ENCODE peak calls at places on chromosomes 1 and 21, in ten cellular contexts. One of them, this sample, is unnamed.

GRCh38 chr1:18539171-18539570 is 58.4 kb downstream of the KLHDC7A start:
- DNase-seq in HEK293T: no peak
- DNase-seq in nephron progenitor cell: no peak
- DNase-seq in HFF-Myc: no peak
- DNase-seq in progenitor cell of endocrine pancreas: no peak
- DNase-seq in thoracic aorta: no peak
- DNase-seq in ovary: no peak
- DNase-seq in T-helper 9 cell: no peak
- DNase-seq in activated CD4-positive, alpha-beta T cell treated with anti-CD3 and anti-CD28 coated beads, Interleukin-2, amount 10 ng/mL, durations not matched to agents 7 days and 5 days: no peak
- DNase-seq in uterus: no peak
- DNase-seq in this sample: no peak

GRCh38 chr1:179305450-179305849 is 11.9 kb downstream of the SOAT1 start:
- DNase-seq in uterus: no peak
- DNase-seq in T-helper 9 cell: no peak
- DNase-seq in HFF-Myc: no peak
- DNase-seq in thoracic aorta: no peak
- DNase-seq in HEK293T: no peak
- DNase-seq in activated CD4-positive, alpha-beta T cell treated with anti-CD3 and anti-CD28 coated beads, Interleukin-2, amount 10 ng/mL, durations not matched to agents 7 days and 5 days: no peak
- DNase-seq in ovary: no peak
- DNase-seq in nephron progenitor cell: no peak
- DNase-seq in progenitor cell of endocrine pancreas: no peak
- DNase-seq in this sample: no peak

GRCh38 chr1:178612261-178612660 is 99.4 kb downstream of the TEX35 start:
- DNase-seq in nephron progenitor cell: no peak
- DNase-seq in uterus: no peak
- DNase-seq in HFF-Myc: no peak
- DNase-seq in progenitor cell of endocrine pancreas: no peak
- DNase-seq in thoracic aorta: no peak
- DNase-seq in activated CD4-positive, alpha-beta T cell treated with anti-CD3 and anti-CD28 coated beads, Interleukin-2, amount 10 ng/mL, durations not matched to agents 7 days and 5 days: no peak
- DNase-seq in T-helper 9 cell: no peak
- DNase-seq in ovary: no peak
- DNase-seq in HEK293T: no peak
- DNase-seq in this sample: no peak

GRCh38 chr1:8681317-8681650 is 136.2 kb downstream of the RERE start:
- DNase-seq in activated CD4-positive, alpha-beta T cell treated with anti-CD3 and anti-CD28 coated beads, Interleukin-2, amount 10 ng/mL, durations not matched to agents 7 days and 5 days: no peak
- DNase-seq in uterus: no peak
- DNase-seq in ovary: no peak
- DNase-seq in progenitor cell of endocrine pancreas: no peak
- DNase-seq in T-helper 9 cell: no peak
- DNase-seq in nephron progenitor cell: no peak
- DNase-seq in thoracic aorta: no peak
- DNase-seq in HEK293T: no peak
- DNase-seq in HFF-Myc: no peak
- DNase-seq in this sample: peak

GRCh38 chr1:19651141-19651737 is 7.1 kb downstream of the NBL1 start:
- DNase-seq in uterus: peak
- DNase-seq in thoracic aorta: no peak
- DNase-seq in HFF-Myc: no peak
- DNase-seq in activated CD4-positive, alpha-beta T cell treated with anti-CD3 and anti-CD28 coated beads, Interleukin-2, amount 10 ng/mL, durations not matched to agents 7 days and 5 days: peak
- DNase-seq in progenitor cell of endocrine pancreas: peak
- DNase-seq in nephron progenitor cell: peak
- DNase-seq in HEK293T: peak
- DNase-seq in T-helper 9 cell: peak
- DNase-seq in ovary: peak
- DNase-seq in this sample: no peak

GRCh38 chr1:116945996-116946395 is 36.3 kb downstream of the PTGFRN start:
- DNase-seq in progenitor cell of endocrine pancreas: no peak
- DNase-seq in HEK293T: no peak
- DNase-seq in thoracic aorta: no peak
- DNase-seq in uterus: no peak
- DNase-seq in ovary: no peak
- DNase-seq in HFF-Myc: no peak
- DNase-seq in nephron progenitor cell: no peak
- DNase-seq in T-helper 9 cell: no peak
- DNase-seq in activated CD4-positive, alpha-beta T cell treated with anti-CD3 and anti-CD28 coated beads, Interleukin-2, amount 10 ng/mL, durations not matched to agents 7 days and 5 days: no peak
- DNase-seq in this sample: no peak

GRCh38 chr21:33362044-33362555 is 37.3 kb downstream of the IFNAR1 start:
- DNase-seq in nephron progenitor cell: peak
- DNase-seq in HEK293T: no peak
- DNase-seq in ovary: no peak
- DNase-seq in T-helper 9 cell: peak
- DNase-seq in progenitor cell of endocrine pancreas: no peak
- DNase-seq in thoracic aorta: no peak
- DNase-seq in activated CD4-positive, alpha-beta T cell treated with anti-CD3 and anti-CD28 coated beads, Interleukin-2, amount 10 ng/mL, durations not matched to agents 7 days and 5 days: peak
- DNase-seq in HFF-Myc: no peak
- DNase-seq in uterus: no peak
- DNase-seq in this sample: peak

GRCh38 chr1:183235503-183235902 is 49.4 kb downstream of the LAMC2 start:
- DNase-seq in HFF-Myc: no peak
- DNase-seq in activated CD4-positive, alpha-beta T cell treated with anti-CD3 and anti-CD28 coated beads, Interleukin-2, amount 10 ng/mL, durations not matched to agents 7 days and 5 days: no peak
- DNase-seq in thoracic aorta: no peak
- DNase-seq in nephron progenitor cell: no peak
- DNase-seq in T-helper 9 cell: no peak
- DNase-seq in HEK293T: peak
- DNase-seq in uterus: peak
- DNase-seq in ovary: peak
- DNase-seq in progenitor cell of endocrine pancreas: no peak
- DNase-seq in this sample: no peak

GRCh38 chr1:209266590-209267172 is 316.8 kb upstream of the CAMK1G start:
- DNase-seq in HFF-Myc: no peak
- DNase-seq in ovary: no peak
- DNase-seq in T-helper 9 cell: no peak
- DNase-seq in HEK293T: no peak
- DNase-seq in activated CD4-positive, alpha-beta T cell treated with anti-CD3 and anti-CD28 coated beads, Interleukin-2, amount 10 ng/mL, durations not matched to agents 7 days and 5 days: no peak
- DNase-seq in thoracic aorta: no peak
- DNase-seq in progenitor cell of endocrine pancreas: no peak
- DNase-seq in uterus: no peak
- DNase-seq in nephron progenitor cell: no peak
- DNase-seq in this sample: no peak

GRCh38 chr1:31238986-31239613 is 587 bp downstream of the NKAIN1 start:
- DNase-seq in nephron progenitor cell: peak
- DNase-seq in T-helper 9 cell: no peak
- DNase-seq in progenitor cell of endocrine pancreas: peak
- DNase-seq in thoracic aorta: no peak
- DNase-seq in HEK293T: peak
- DNase-seq in HFF-Myc: no peak
- DNase-seq in ovary: no peak
- DNase-seq in uterus: no peak
- DNase-seq in activated CD4-positive, alpha-beta T cell treated with anti-CD3 and anti-CD28 coated beads, Interleukin-2, amount 10 ng/mL, durations not matched to agents 7 days and 5 days: peak
- DNase-seq in this sample: no peak

GRCh38 chr21:31310750-31311149 is 33.3 kb downstream of the TIAM1 start:
- DNase-seq in ovary: no peak
- DNase-seq in thoracic aorta: no peak
- DNase-seq in progenitor cell of endocrine pancreas: no peak
- DNase-seq in nephron progenitor cell: no peak
- DNase-seq in activated CD4-positive, alpha-beta T cell treated with anti-CD3 and anti-CD28 coated beads, Interleukin-2, amount 10 ng/mL, durations not matched to agents 7 days and 5 days: no peak
- DNase-seq in HEK293T: no peak
- DNase-seq in T-helper 9 cell: no peak
- DNase-seq in uterus: no peak
- DNase-seq in HFF-Myc: no peak
- DNase-seq in this sample: no peak

GRCh38 chr21:31182231-31183129 is 144.2 kb upstream of the KRTAP19-8 start:
- DNase-seq in progenitor cell of endocrine pancreas: no peak
- DNase-seq in uterus: no peak
- DNase-seq in thoracic aorta: no peak
- DNase-seq in HEK293T: no peak
- DNase-seq in nephron progenitor cell: no peak
- DNase-seq in T-helper 9 cell: peak
- DNase-seq in HFF-Myc: no peak
- DNase-seq in ovary: no peak
- DNase-seq in activated CD4-positive, alpha-beta T cell treated with anti-CD3 and anti-CD28 coated beads, Interleukin-2, amount 10 ng/mL, durations not matched to agents 7 days and 5 days: peak
- DNase-seq in this sample: no peak

GRCh38 chr1:18480315-18481189 is at the start of gene KLHDC7A:
- DNase-seq in HFF-Myc: no peak
- DNase-seq in ovary: no peak
- DNase-seq in progenitor cell of endocrine pancreas: peak
- DNase-seq in HEK293T: no peak
- DNase-seq in uterus: no peak
- DNase-seq in nephron progenitor cell: peak
- DNase-seq in thoracic aorta: no peak
- DNase-seq in activated CD4-positive, alpha-beta T cell treated with anti-CD3 and anti-CD28 coated beads, Interleukin-2, amount 10 ng/mL, durations not matched to agents 7 days and 5 days: no peak
- DNase-seq in T-helper 9 cell: no peak
- DNase-seq in this sample: peak

GRCh38 chr1:160726114-160726497 is 12.9 kb upstream of the SLAMF7 start:
- DNase-seq in ovary: no peak
- DNase-seq in HFF-Myc: no peak
- DNase-seq in T-helper 9 cell: no peak
- DNase-seq in progenitor cell of endocrine pancreas: no peak
- DNase-seq in HEK293T: no peak
- DNase-seq in activated CD4-positive, alpha-beta T cell treated with anti-CD3 and anti-CD28 coated beads, Interleukin-2, amount 10 ng/mL, durations not matched to agents 7 days and 5 days: no peak
- DNase-seq in thoracic aorta: no peak
- DNase-seq in nephron progenitor cell: no peak
- DNase-seq in uterus: no peak
- DNase-seq in this sample: peak

GRCh38 chr21:38984568-38984967 is 178.8 kb downstream of the ETS2 start:
- DNase-seq in activated CD4-positive, alpha-beta T cell treated with anti-CD3 and anti-CD28 coated beads, Interleukin-2, amount 10 ng/mL, durations not matched to agents 7 days and 5 days: no peak
- DNase-seq in nephron progenitor cell: no peak
- DNase-seq in progenitor cell of endocrine pancreas: no peak
- DNase-seq in uterus: no peak
- DNase-seq in HEK293T: no peak
- DNase-seq in HFF-Myc: no peak
- DNase-seq in ovary: no peak
- DNase-seq in T-helper 9 cell: no peak
- DNase-seq in thoracic aorta: no peak
- DNase-seq in this sample: no peak

GRCh38 chr1:44608141-44608540 is 66.1 kb downstream of the TMEM53 start:
- DNase-seq in uterus: no peak
- DNase-seq in thoracic aorta: no peak
- DNase-seq in activated CD4-positive, alpha-beta T cell treated with anti-CD3 and anti-CD28 coated beads, Interleukin-2, amount 10 ng/mL, durations not matched to agents 7 days and 5 days: no peak
- DNase-seq in ovary: no peak
- DNase-seq in nephron progenitor cell: no peak
- DNase-seq in T-helper 9 cell: no peak
- DNase-seq in progenitor cell of endocrine pancreas: no peak
- DNase-seq in HEK293T: no peak
- DNase-seq in HFF-Myc: no peak
- DNase-seq in this sample: peak

GRCh38 chr1:38045431-38046332 is 911 bp downstream of the POU3F1 start:
- DNase-seq in progenitor cell of endocrine pancreas: no peak
- DNase-seq in T-helper 9 cell: no peak
- DNase-seq in uterus: peak
- DNase-seq in thoracic aorta: no peak
- DNase-seq in HEK293T: no peak
- DNase-seq in HFF-Myc: no peak
- DNase-seq in nephron progenitor cell: peak
- DNase-seq in ovary: peak
- DNase-seq in activated CD4-positive, alpha-beta T cell treated with anti-CD3 and anti-CD28 coated beads, Interleukin-2, amount 10 ng/mL, durations not matched to agents 7 days and 5 days: no peak
- DNase-seq in this sample: no peak

GRCh38 chr21:31173881-31174555 is 135.7 kb upstream of the KRTAP19-8 start:
- DNase-seq in HFF-Myc: no peak
- DNase-seq in thoracic aorta: no peak
- DNase-seq in uterus: no peak
- DNase-seq in progenitor cell of endocrine pancreas: no peak
- DNase-seq in ovary: no peak
- DNase-seq in activated CD4-positive, alpha-beta T cell treated with anti-CD3 and anti-CD28 coated beads, Interleukin-2, amount 10 ng/mL, durations not matched to agents 7 days and 5 days: peak
- DNase-seq in HEK293T: peak
- DNase-seq in T-helper 9 cell: peak
- DNase-seq in nephron progenitor cell: no peak
- DNase-seq in this sample: no peak

GRCh38 chr1:84907095-84907827 is 14.3 kb upstream of the LPAR3 start:
- DNase-seq in HFF-Myc: peak
- DNase-seq in HEK293T: no peak
- DNase-seq in uterus: no peak
- DNase-seq in progenitor cell of endocrine pancreas: no peak
- DNase-seq in ovary: no peak
- DNase-seq in activated CD4-positive, alpha-beta T cell treated with anti-CD3 and anti-CD28 coated beads, Interleukin-2, amount 10 ng/mL, durations not matched to agents 7 days and 5 days: no peak
- DNase-seq in thoracic aorta: no peak
- DNase-seq in T-helper 9 cell: no peak
- DNase-seq in nephron progenitor cell: no peak
- DNase-seq in this sample: no peak

GRCh38 chr1:203629509-203630082 is 3.0 kb downstream of the ATP2B4 start:
- DNase-seq in HFF-Myc: no peak
- DNase-seq in T-helper 9 cell: peak
- DNase-seq in thoracic aorta: no peak
- DNase-seq in progenitor cell of endocrine pancreas: peak
- DNase-seq in activated CD4-positive, alpha-beta T cell treated with anti-CD3 and anti-CD28 coated beads, Interleukin-2, amount 10 ng/mL, durations not matched to agents 7 days and 5 days: peak
- DNase-seq in HEK293T: no peak
- DNase-seq in ovary: peak
- DNase-seq in uterus: peak
- DNase-seq in nephron progenitor cell: peak
- DNase-seq in this sample: peak

GRCh38 chr1:51752073-51752948 is 126.2 kb downstream of the NRDC start:
- DNase-seq in T-helper 9 cell: no peak
- DNase-seq in nephron progenitor cell: no peak
- DNase-seq in HEK293T: no peak
- DNase-seq in thoracic aorta: no peak
- DNase-seq in progenitor cell of endocrine pancreas: no peak
- DNase-seq in HFF-Myc: no peak
- DNase-seq in uterus: no peak
- DNase-seq in activated CD4-positive, alpha-beta T cell treated with anti-CD3 and anti-CD28 coated beads, Interleukin-2, amount 10 ng/mL, durations not matched to agents 7 days and 5 days: no peak
- DNase-seq in ovary: no peak
- DNase-seq in this sample: no peak

GRCh38 chr1:235325854-235326253 is 2.1 kb downstream of the ARID4B start:
- DNase-seq in progenitor cell of endocrine pancreas: no peak
- DNase-seq in nephron progenitor cell: no peak
- DNase-seq in HEK293T: no peak
- DNase-seq in ovary: no peak
- DNase-seq in T-helper 9 cell: no peak
- DNase-seq in activated CD4-positive, alpha-beta T cell treated with anti-CD3 and anti-CD28 coated beads, Interleukin-2, amount 10 ng/mL, durations not matched to agents 7 days and 5 days: no peak
- DNase-seq in uterus: no peak
- DNase-seq in HFF-Myc: no peak
- DNase-seq in thoracic aorta: no peak
- DNase-seq in this sample: no peak

GRCh38 chr1:43134640-43135039 is 37.5 kb downstream of the EBNA1BP2 start:
- DNase-seq in HEK293T: no peak
- DNase-seq in progenitor cell of endocrine pancreas: no peak
- DNase-seq in nephron progenitor cell: no peak
- DNase-seq in HFF-Myc: no peak
- DNase-seq in thoracic aorta: no peak
- DNase-seq in ovary: no peak
- DNase-seq in uterus: no peak
- DNase-seq in activated CD4-positive, alpha-beta T cell treated with anti-CD3 and anti-CD28 coated beads, Interleukin-2, amount 10 ng/mL, durations not matched to agents 7 days and 5 days: no peak
- DNase-seq in T-helper 9 cell: no peak
- DNase-seq in this sample: no peak

GRCh38 chr1:98051065-98051675 is 130.3 kb upstream of the DPYD start:
- DNase-seq in activated CD4-positive, alpha-beta T cell treated with anti-CD3 and anti-CD28 coated beads, Interleukin-2, amount 10 ng/mL, durations not matched to agents 7 days and 5 days: peak
- DNase-seq in ovary: peak
- DNase-seq in HEK293T: peak
- DNase-seq in nephron progenitor cell: peak
- DNase-seq in thoracic aorta: no peak
- DNase-seq in HFF-Myc: peak
- DNase-seq in T-helper 9 cell: peak
- DNase-seq in progenitor cell of endocrine pancreas: peak
- DNase-seq in uterus: peak
- DNase-seq in this sample: peak

GRCh38 chr1:221268295-221268694 is 389.1 kb downstream of the HLX start:
- DNase-seq in HFF-Myc: peak
- DNase-seq in T-helper 9 cell: no peak
- DNase-seq in progenitor cell of endocrine pancreas: no peak
- DNase-seq in uterus: no peak
- DNase-seq in thoracic aorta: no peak
- DNase-seq in activated CD4-positive, alpha-beta T cell treated with anti-CD3 and anti-CD28 coated beads, Interleukin-2, amount 10 ng/mL, durations not matched to agents 7 days and 5 days: no peak
- DNase-seq in nephron progenitor cell: no peak
- DNase-seq in ovary: no peak
- DNase-seq in HEK293T: no peak
- DNase-seq in this sample: no peak

GRCh38 chr1:66335859-66336640 is 197.9 kb upstream of the SGIP1 start:
- DNase-seq in nephron progenitor cell: no peak
- DNase-seq in uterus: no peak
- DNase-seq in ovary: no peak
- DNase-seq in HFF-Myc: no peak
- DNase-seq in activated CD4-positive, alpha-beta T cell treated with anti-CD3 and anti-CD28 coated beads, Interleukin-2, amount 10 ng/mL, durations not matched to agents 7 days and 5 days: peak
- DNase-seq in HEK293T: no peak
- DNase-seq in progenitor cell of endocrine pancreas: no peak
- DNase-seq in T-helper 9 cell: peak
- DNase-seq in thoracic aorta: peak
- DNase-seq in this sample: peak

GRCh38 chr1:168504064-168504837 is 39.5 kb downstream of the XCL2 start:
- DNase-seq in T-helper 9 cell: no peak
- DNase-seq in progenitor cell of endocrine pancreas: no peak
- DNase-seq in ovary: no peak
- DNase-seq in activated CD4-positive, alpha-beta T cell treated with anti-CD3 and anti-CD28 coated beads, Interleukin-2, amount 10 ng/mL, durations not matched to agents 7 days and 5 days: peak
- DNase-seq in thoracic aorta: peak
- DNase-seq in HEK293T: no peak
- DNase-seq in uterus: no peak
- DNase-seq in nephron progenitor cell: no peak
- DNase-seq in HFF-Myc: no peak
- DNase-seq in this sample: no peak

GRCh38 chr1:202343652-202344349 is 2.1 kb upstream of the UBE2T start:
- DNase-seq in ovary: no peak
- DNase-seq in HFF-Myc: no peak
- DNase-seq in nephron progenitor cell: no peak
- DNase-seq in T-helper 9 cell: no peak
- DNase-seq in HEK293T: no peak
- DNase-seq in activated CD4-positive, alpha-beta T cell treated with anti-CD3 and anti-CD28 coated beads, Interleukin-2, amount 10 ng/mL, durations not matched to agents 7 days and 5 days: peak
- DNase-seq in uterus: no peak
- DNase-seq in thoracic aorta: no peak
- DNase-seq in progenitor cell of endocrine pancreas: no peak
- DNase-seq in this sample: peak

This sample was measured in small intestine.